ENCODE peak calls at places on chromosome 22, in six cellular contexts. K, M, G, E, A and P are unnamed samples.

GRCh38 chr22:46262449-46263207 is 515 bp downstream of the PKDREJ start:
- DNase-seq in G (no peak), E (peak), K (no peak), M (peak), A (no peak), P (no peak)

GRCh38 chr22:37290737-37291136 is 8.4 kb downstream of the CYTH4 start:
- DNase-seq in A (no peak), K (no peak), G (no peak), M (no peak), E (no peak), P (no peak)

GRCh38 chr22:22666307-22667091 is 22.1 kb downstream of the GGTLC2 start:
- DNase-seq in A (no peak), E (no peak), M (peak), G (no peak), K (no peak), P (peak)

GRCh38 chr22:42932857-42933782 is 76.0 kb upstream of the ARFGAP3 start:
- DNase-seq in K (no peak), G (no peak), M (no peak), E (no peak), A (no peak), P (no peak)

GRCh38 chr22:18970180-18970947 is 34.3 kb upstream of the PRODH start:
- DNase-seq in M (no peak), E (peak), K (no peak), G (no peak), A (no peak), P (peak)

GRCh38 chr22:28864878-28865596 is 18.3 kb upstream of the ZNRF3 start:
- DNase-seq in K (no peak), M (no peak), G (no peak), E (no peak), A (no peak), P (no peak)

GRCh38 chr22:47446331-47446730 is 683.9 kb downstream of the TBC1D22A start:
- DNase-seq in A (no peak), E (no peak), G (no peak), K (no peak), M (peak), P (no peak)

GRCh38 chr22:26658161-26658560 is 773 bp downstream of the MIAT start:
- DNase-seq in G (no peak), A (no peak), K (no peak), E (no peak), M (no peak), P (no peak)

GRCh38 chr22:46114518-46115387 is 35.6 kb upstream of the PPARA start:
- DNase-seq in M (no peak), E (no peak), G (no peak), A (no peak), K (no peak), P (no peak)

GRCh38 chr22:29914991-29915390 is 32.0 kb downstream of the MTMR3 start:
- DNase-seq in M (no peak), A (no peak), E (no peak), G (no peak), K (no peak), P (no peak)

GRCh38 chr22:49749227-49749626 is 78.4 kb downstream of the BRD1 start:
- DNase-seq in G (no peak), K (no peak), E (no peak), M (peak), A (no peak), P (no peak)

GRCh38 chr22:45125198-45125597 is 38.5 kb upstream of the NUP50 start:
- DNase-seq in K (no peak), G (no peak), A (no peak), E (no peak), M (no peak), P (no peak)

GRCh38 chr22:46858181-46858771 is 95.8 kb downstream of the TBC1D22A start:
- DNase-seq in G (no peak), E (no peak), K (no peak), M (no peak), A (no peak), P (no peak)

GRCh38 chr22:38262051-38262795 is 10.6 kb downstream of the TMEM184B start:
- DNase-seq in G (peak), K (peak), E (no peak), A (no peak), M (no peak), P (peak)

GRCh38 chr22:41092847-41093371 is 517 bp downstream of the EP300 start:
- DNase-seq in E (no peak), G (no peak), K (peak), A (no peak), M (no peak), P (no peak)

GRCh38 chr22:27502327-27502726 is 299.2 kb downstream of the MN1 start:
- DNase-seq in K (no peak), M (no peak), A (no peak), G (no peak), E (no peak), P (no peak)

GRCh38 chr22:23496445-23496833 is 83.7 kb downstream of the IGLL1 start:
- DNase-seq in E (no peak), K (no peak), M (peak), G (no peak), A (no peak), P (no peak)

GRCh38 chr22:46275455-46276129 is 7.8 kb downstream of the TTC38 start:
- DNase-seq in M (no peak), G (no peak), A (no peak), K (no peak), E (no peak), P (no peak)

GRCh38 chr22:33654173-33654890 is 265.9 kb downstream of the LARGE1 start:
- DNase-seq in M (no peak), A (no peak), K (no peak), E (no peak), G (no peak), P (no peak)

GRCh38 chr22:28799125-28799833 is 1.1 kb downstream of the XBP1 start:
- DNase-seq in A (no peak), M (peak), E (no peak), G (no peak), K (no peak), P (peak)

GRCh38 chr22:38205261-38206128 is 3.7 kb downstream of the MAFF start:
- DNase-seq in G (no peak), E (no peak), K (peak), M (peak), A (no peak), P (no peak)

GRCh38 chr22:43731986-43732385 is 80.1 kb downstream of the EFCAB6 start:
- DNase-seq in A (no peak), M (no peak), E (no peak), K (no peak), G (no peak), P (no peak)

GRCh38 chr22:30347255-30347892 is 9.3 kb downstream of the SF3A1 start:
- DNase-seq in M (no peak), A (no peak), G (no peak), E (no peak), K (no peak), P (no peak)

GRCh38 chr22:20062766-20063083 is 17.3 kb upstream of the DGCR8 start:
- DNase-seq in M (no peak), A (no peak), E (no peak), G (no peak), K (no peak), P (no peak)

GRCh38 chr22:48628891-48629559 is 1198.6 kb downstream of the BRD1 start:
- DNase-seq in K (no peak), M (no peak), A (no peak), G (no peak), E (no peak), P (no peak)

GRCh38 chr22:25746012-25746373 is 4.0 kb downstream of the MYO18B start:
- DNase-seq in M (no peak), E (no peak), K (no peak), A (no peak), G (no peak), P (no peak)

GRCh38 chr22:31678748-31679147 is 16.7 kb upstream of the PISD start:
- DNase-seq in A (no peak), E (no peak), M (no peak), K (no peak), G (no peak), P (no peak)

GRCh38 chr22:37354271-37355069 is 72.2 kb downstream of the CYTH4 start:
- DNase-seq in G (no peak), K (no peak), M (no peak), A (no peak), E (no peak), P (no peak)

GRCh38 chr22:42381152-42381551 is 51.1 kb downstream of the NFAM1 start:
- DNase-seq in A (no peak), M (no peak), G (no peak), E (no peak), K (no peak), P (no peak)

GRCh38 chr22:19522190-19522880 is 1.9 kb downstream of the CLDN5 start:
- DNase-seq in M (peak), A (no peak), G (no peak), K (no peak), E (no peak), P (no peak)